ENCODE peak calls at places on chromosomes 16 and 17, in six cellular contexts. One of them, this sample, is unnamed.

GRCh38 chr17:28065706-28066105 is 23.2 kb downstream of the NLK start:
- DNase-seq in neural progenitor cell: no peak
- DNase-seq in fibroblast of lung: peak
- DNase-seq in right cardiac atrium: no peak
- DNase-seq in aorta: no peak
- DNase-seq in adrenal gland: no peak
- DNase-seq in this sample: no peak

GRCh38 chr16:1082952-1083675 is 10.6 kb downstream of the SSTR5 start:
- DNase-seq in neural progenitor cell: no peak
- DNase-seq in fibroblast of lung: no peak
- DNase-seq in right cardiac atrium: no peak
- DNase-seq in aorta: no peak
- DNase-seq in adrenal gland: peak
- DNase-seq in this sample: no peak

GRCh38 chr16:20904507-20905079 is 4.0 kb downstream of the LYRM1 start:
- DNase-seq in neural progenitor cell: no peak
- DNase-seq in fibroblast of lung: peak
- DNase-seq in right cardiac atrium: no peak
- DNase-seq in aorta: no peak
- DNase-seq in adrenal gland: no peak
- DNase-seq in this sample: no peak

GRCh38 chr16:11487289-11487688 is 99.4 kb downstream of the LITAF start:
- DNase-seq in neural progenitor cell: no peak
- DNase-seq in fibroblast of lung: no peak
- DNase-seq in right cardiac atrium: no peak
- DNase-seq in aorta: no peak
- DNase-seq in adrenal gland: no peak
- DNase-seq in this sample: no peak

GRCh38 chr16:66274335-66275110 is 92.0 kb upstream of the CDH5 start:
- DNase-seq in neural progenitor cell: no peak
- DNase-seq in fibroblast of lung: peak
- DNase-seq in right cardiac atrium: no peak
- DNase-seq in aorta: no peak
- DNase-seq in adrenal gland: no peak
- DNase-seq in this sample: peak

GRCh38 chr17:61338000-61338864 is 61.4 kb upstream of the TBX2 start:
- DNase-seq in neural progenitor cell: no peak
- DNase-seq in fibroblast of lung: peak
- DNase-seq in right cardiac atrium: peak
- DNase-seq in aorta: peak
- DNase-seq in adrenal gland: no peak
- DNase-seq in this sample: no peak

GRCh38 chr16:21626659-21627277 is 25.6 kb downstream of the IGSF6 start:
- DNase-seq in neural progenitor cell: no peak
- DNase-seq in fibroblast of lung: peak
- DNase-seq in right cardiac atrium: no peak
- DNase-seq in aorta: no peak
- DNase-seq in adrenal gland: peak
- DNase-seq in this sample: peak

GRCh38 chr17:32523017-32523680 is 36.4 kb downstream of the CDK5R1 start:
- DNase-seq in neural progenitor cell: no peak
- DNase-seq in fibroblast of lung: no peak
- DNase-seq in right cardiac atrium: no peak
- DNase-seq in aorta: no peak
- DNase-seq in adrenal gland: no peak
- DNase-seq in this sample: peak

GRCh38 chr17:8141741-8142140 is 10.5 kb downstream of the PER1 start:
- DNase-seq in neural progenitor cell: no peak
- DNase-seq in fibroblast of lung: no peak
- DNase-seq in right cardiac atrium: peak
- DNase-seq in aorta: no peak
- DNase-seq in adrenal gland: no peak
- DNase-seq in this sample: peak

GRCh38 chr16:3106205-3106928 is 6.0 kb upstream of the ZNF205 start:
- DNase-seq in neural progenitor cell: peak
- DNase-seq in fibroblast of lung: peak
- DNase-seq in right cardiac atrium: peak
- DNase-seq in aorta: peak
- DNase-seq in adrenal gland: peak
- DNase-seq in this sample: peak

GRCh38 chr16:9206156-9206555 is 114.7 kb downstream of the HAPSTR1 start:
- DNase-seq in neural progenitor cell: no peak
- DNase-seq in fibroblast of lung: no peak
- DNase-seq in right cardiac atrium: no peak
- DNase-seq in aorta: no peak
- DNase-seq in adrenal gland: no peak
- DNase-seq in this sample: no peak

GRCh38 chr16:57301126-57301817 is 16.8 kb upstream of the PLLP start:
- DNase-seq in neural progenitor cell: no peak
- DNase-seq in fibroblast of lung: no peak
- DNase-seq in right cardiac atrium: peak
- DNase-seq in aorta: no peak
- DNase-seq in adrenal gland: no peak
- DNase-seq in this sample: peak

GRCh38 chr16:25279491-25279890 is 21.8 kb upstream of the ZKSCAN2 start:
- DNase-seq in neural progenitor cell: no peak
- DNase-seq in fibroblast of lung: no peak
- DNase-seq in right cardiac atrium: no peak
- DNase-seq in aorta: no peak
- DNase-seq in adrenal gland: no peak
- DNase-seq in this sample: no peak

GRCh38 chr17:32569171-32570080 is 82.6 kb downstream of the CDK5R1 start:
- DNase-seq in neural progenitor cell: no peak
- DNase-seq in fibroblast of lung: no peak
- DNase-seq in right cardiac atrium: no peak
- DNase-seq in aorta: no peak
- DNase-seq in adrenal gland: no peak
- DNase-seq in this sample: no peak

GRCh38 chr17:78442648-78443128 is 64.2 kb downstream of the PGS1 start:
- DNase-seq in neural progenitor cell: no peak
- DNase-seq in fibroblast of lung: no peak
- DNase-seq in right cardiac atrium: peak
- DNase-seq in aorta: peak
- DNase-seq in adrenal gland: peak
- DNase-seq in this sample: peak

GRCh38 chr17:75814900-75815373 is 29.3 kb downstream of the UNC13D start:
- DNase-seq in neural progenitor cell: no peak
- DNase-seq in fibroblast of lung: peak
- DNase-seq in right cardiac atrium: no peak
- DNase-seq in aorta: peak
- DNase-seq in adrenal gland: peak
- DNase-seq in this sample: no peak

GRCh38 chr17:17944253-17944652 is 27.9 kb downstream of the TOM1L2 start:
- DNase-seq in neural progenitor cell: no peak
- DNase-seq in fibroblast of lung: no peak
- DNase-seq in right cardiac atrium: no peak
- DNase-seq in aorta: no peak
- DNase-seq in adrenal gland: no peak
- DNase-seq in this sample: no peak

GRCh38 chr16:30541502-30542329 is 7.1 kb upstream of the ZNF747 start:
- DNase-seq in neural progenitor cell: peak
- DNase-seq in fibroblast of lung: peak
- DNase-seq in right cardiac atrium: no peak
- DNase-seq in aorta: no peak
- DNase-seq in adrenal gland: no peak
- DNase-seq in this sample: no peak

GRCh38 chr17:69254187-69254586 is 25.6 kb upstream of the ABCA10 start:
- DNase-seq in neural progenitor cell: no peak
- DNase-seq in fibroblast of lung: no peak
- DNase-seq in right cardiac atrium: no peak
- DNase-seq in aorta: no peak
- DNase-seq in adrenal gland: no peak
- DNase-seq in this sample: no peak

GRCh38 chr17:30454635-30455034 is 22.6 kb upstream of the GOSR1 start:
- DNase-seq in neural progenitor cell: no peak
- DNase-seq in fibroblast of lung: no peak
- DNase-seq in right cardiac atrium: no peak
- DNase-seq in aorta: no peak
- DNase-seq in adrenal gland: no peak
- DNase-seq in this sample: no peak

GRCh38 chr16:85670840-85671239 is 17.9 kb downstream of the GINS2 start:
- DNase-seq in neural progenitor cell: no peak
- DNase-seq in fibroblast of lung: no peak
- DNase-seq in right cardiac atrium: peak
- DNase-seq in aorta: peak
- DNase-seq in adrenal gland: peak
- DNase-seq in this sample: no peak

GRCh38 chr17:17143501-17143900 is 62.6 kb downstream of the PLD6 start:
- DNase-seq in neural progenitor cell: no peak
- DNase-seq in fibroblast of lung: no peak
- DNase-seq in right cardiac atrium: peak
- DNase-seq in aorta: no peak
- DNase-seq in adrenal gland: no peak
- DNase-seq in this sample: no peak

GRCh38 chr17:64262125-64262421 is 987 bp downstream of the TEX2 start:
- DNase-seq in neural progenitor cell: no peak
- DNase-seq in fibroblast of lung: no peak
- DNase-seq in right cardiac atrium: no peak
- DNase-seq in aorta: no peak
- DNase-seq in adrenal gland: no peak
- DNase-seq in this sample: no peak

GRCh38 chr17:75036643-75037268 is 10.0 kb downstream of the ATP5PD start:
- DNase-seq in neural progenitor cell: no peak
- DNase-seq in fibroblast of lung: peak
- DNase-seq in right cardiac atrium: peak
- DNase-seq in aorta: peak
- DNase-seq in adrenal gland: peak
- DNase-seq in this sample: peak

GRCh38 chr17:45197555-45198334 is 23.9 kb upstream of the FMNL1 start:
- DNase-seq in neural progenitor cell: peak
- DNase-seq in fibroblast of lung: peak
- DNase-seq in right cardiac atrium: peak
- DNase-seq in aorta: peak
- DNase-seq in adrenal gland: peak
- DNase-seq in this sample: peak

GRCh38 chr17:45200701-45201100 is 21.0 kb upstream of the FMNL1 start:
- DNase-seq in neural progenitor cell: no peak
- DNase-seq in fibroblast of lung: no peak
- DNase-seq in right cardiac atrium: peak
- DNase-seq in aorta: no peak
- DNase-seq in adrenal gland: no peak
- DNase-seq in this sample: peak

GRCh38 chr17:45197108-45197507 is 24.6 kb upstream of the FMNL1 start:
- DNase-seq in neural progenitor cell: no peak
- DNase-seq in fibroblast of lung: no peak
- DNase-seq in right cardiac atrium: no peak
- DNase-seq in aorta: no peak
- DNase-seq in adrenal gland: no peak
- DNase-seq in this sample: no peak

GRCh38 chr17:45201457-45201856 is 20.2 kb upstream of the FMNL1 start:
- DNase-seq in neural progenitor cell: no peak
- DNase-seq in fibroblast of lung: no peak
- DNase-seq in right cardiac atrium: no peak
- DNase-seq in aorta: no peak
- DNase-seq in adrenal gland: no peak
- DNase-seq in this sample: no peak
- H3K27ac ChIP-seq in neural progenitor cell: no peak
- H3K27ac ChIP-seq in fibroblast of lung: no peak
- H3K27ac ChIP-seq in right cardiac atrium: peak
- H3K27ac ChIP-seq in aorta: no peak
- H3K27ac ChIP-seq in adrenal gland: peak
- H3K27ac ChIP-seq in this sample: no peak

GRCh38 chr17:4074831-4075495 is 67.9 kb downstream of the ZZEF1 start:
- DNase-seq in neural progenitor cell: peak
- DNase-seq in fibroblast of lung: peak
- DNase-seq in right cardiac atrium: no peak
- DNase-seq in aorta: no peak
- DNase-seq in adrenal gland: no peak
- DNase-seq in this sample: no peak

GRCh38 chr17:4068918-4069317 is 73.9 kb downstream of the ZZEF1 start:
- DNase-seq in neural progenitor cell: no peak
- DNase-seq in fibroblast of lung: no peak
- DNase-seq in right cardiac atrium: no peak
- DNase-seq in aorta: no peak
- DNase-seq in adrenal gland: no peak
- DNase-seq in this sample: no peak

GRCh38 chr17:4073983-4074830 is 68.6 kb downstream of the ZZEF1 start:
- DNase-seq in neural progenitor cell: no peak
- DNase-seq in fibroblast of lung: no peak
- DNase-seq in right cardiac atrium: no peak
- DNase-seq in aorta: peak
- DNase-seq in adrenal gland: peak
- DNase-seq in this sample: no peak

DNA sequence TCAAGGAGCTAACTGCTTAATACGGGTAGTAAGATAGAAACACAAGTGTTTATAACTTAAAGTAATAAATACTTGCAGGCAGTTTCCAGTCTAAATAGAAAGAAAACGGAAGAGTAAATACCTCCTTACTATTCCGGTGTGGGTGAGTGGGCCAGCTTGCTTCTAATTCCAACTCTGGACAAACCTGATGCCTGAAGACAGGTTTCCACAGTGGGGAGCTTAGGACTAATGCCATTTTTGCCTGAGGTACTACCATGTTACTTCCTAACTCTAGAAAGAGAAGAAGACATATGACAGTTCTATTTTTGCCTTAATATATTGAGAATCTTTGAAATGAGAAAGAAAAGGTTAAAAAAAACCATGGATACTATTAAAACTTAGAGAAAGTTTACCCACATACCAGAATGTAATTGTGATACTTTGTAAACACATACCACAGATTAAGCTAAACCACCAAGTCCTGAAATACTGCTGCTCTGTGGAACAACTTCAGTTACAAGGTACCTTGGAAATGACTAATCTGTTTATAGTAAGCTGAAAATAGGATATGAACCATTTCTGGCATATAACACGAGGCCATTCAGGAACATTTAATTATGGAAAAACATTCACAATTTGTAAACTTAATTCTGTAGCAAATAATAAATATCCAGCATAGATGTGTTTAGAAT is 70.2 kb downstream of the ZZEF1 start:
- DNase-seq in neural progenitor cell: no peak
- DNase-seq in fibroblast of lung: peak
- DNase-seq in right cardiac atrium: no peak
- DNase-seq in aorta: no peak
- DNase-seq in adrenal gland: no peak
- DNase-seq in this sample: no peak
- H3K27ac ChIP-seq in neural progenitor cell: no peak
- H3K27ac ChIP-seq in fibroblast of lung: peak
- H3K27ac ChIP-seq in right cardiac atrium: no peak
- H3K27ac ChIP-seq in aorta: peak
- H3K27ac ChIP-seq in adrenal gland: no peak
- H3K27ac ChIP-seq in this sample: peak

GRCh38 chr16:75579435-75579834 is 13.3 kb downstream of the GABARAPL2 start:
- DNase-seq in neural progenitor cell: no peak
- DNase-seq in fibroblast of lung: peak
- DNase-seq in right cardiac atrium: no peak
- DNase-seq in aorta: no peak
- DNase-seq in adrenal gland: no peak
- DNase-seq in this sample: no peak
- H3K27ac ChIP-seq in neural progenitor cell: no peak
- H3K27ac ChIP-seq in fibroblast of lung: no peak
- H3K27ac ChIP-seq in right cardiac atrium: no peak
- H3K27ac ChIP-seq in aorta: no peak
- H3K27ac ChIP-seq in adrenal gland: no peak
- H3K27ac ChIP-seq in this sample: no peak

DNA sequence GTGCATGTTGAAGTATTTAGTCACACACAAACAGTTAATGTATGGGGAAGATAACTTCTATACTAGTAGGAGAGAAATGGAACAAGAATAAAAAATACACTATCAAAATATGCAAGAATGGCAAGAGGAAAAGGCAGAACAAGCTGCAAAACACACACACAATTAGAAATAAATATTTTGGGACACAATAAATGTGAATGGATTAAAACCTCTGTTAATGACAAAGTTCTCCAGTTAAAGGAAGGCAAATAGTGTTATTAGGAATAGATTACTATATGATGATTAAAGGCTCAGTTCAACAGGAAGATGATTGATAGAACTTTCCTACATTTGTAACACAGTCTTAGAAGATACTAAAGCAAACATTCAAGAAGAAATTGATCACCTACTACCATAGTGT is 106.3 kb upstream of the ZNF750 start:
- DNase-seq in neural progenitor cell: no peak
- DNase-seq in fibroblast of lung: no peak
- DNase-seq in right cardiac atrium: no peak
- DNase-seq in aorta: no peak
- DNase-seq in adrenal gland: no peak
- DNase-seq in this sample: no peak
- H3K27ac ChIP-seq in neural progenitor cell: no peak
- H3K27ac ChIP-seq in fibroblast of lung: no peak
- H3K27ac ChIP-seq in right cardiac atrium: no peak
- H3K27ac ChIP-seq in aorta: no peak
- H3K27ac ChIP-seq in adrenal gland: no peak
- H3K27ac ChIP-seq in this sample: no peak

This sample was measured in sigmoid colon.